ENCODE peak calls at places on chromosomes 13 and 19, in five cellular contexts. Z, C, T, A and N are unnamed samples. For H3K36me3, the result is how much of the 10 kb centered on the place peaks cover.

GRCh38 chr19:9673912-9674668 is 810 bp downstream of the ZNF562 start:
- DNase-seq in A (peak), C (no peak), Z (no peak), T (no peak), N (peak)

GRCh38 chr13:74187564-74187963 is 53.4 kb upstream of the KLF12 start:
- DNase-seq in T (no peak), C (no peak), A (peak), Z (no peak), N (peak)

GRCh38 chr19:43438291-43439162 is 23.8 kb downstream of the TEX101 start:
- DNase-seq in T (peak), A (peak), Z (peak), C (peak), N (peak)

GRCh38 chr19:15788594-15789270 is 1.3 kb downstream of the OR10H5 start:
- DNase-seq in A (no peak), T (no peak), Z (no peak), C (no peak), N (no peak)

GRCh38 chr13:41458187-41458938 is 1.0 kb downstream of the RGCC start:
- DNase-seq in C (no peak), T (no peak), A (peak), Z (no peak), N (peak)

GRCh38 chr13:77800219-77800618 is 102.7 kb downstream of the SLAIN1 start:
- DNase-seq in T (no peak), Z (no peak), A (no peak), C (no peak), N (no peak)

GRCh38 chr19:50458396-50459066 is 17.8 kb upstream of the EMC10 start:
- DNase-seq in C (no peak), Z (no peak), A (no peak), T (no peak), N (no peak)

GRCh38 chr19:18119243-18120105 is 21.9 kb downstream of the MAST3 start:
- DNase-seq in T (no peak), Z (no peak), C (no peak), A (no peak), N (no peak)

GRCh38 chr13:26503826-26504594 is 53.5 kb upstream of the WASF3 start:
- DNase-seq in T (no peak), Z (no peak), C (no peak), A (no peak), N (no peak)

GRCh38 chr13:52701728-52702480 is 37.7 kb downstream of the CNMD start:
- DNase-seq in Z (no peak), T (no peak), A (no peak), C (no peak), N (no peak)

GRCh38 chr13:103190841-103191240 is 124.6 kb upstream of the SLC10A2 start:
- DNase-seq in C (no peak), A (no peak), Z (no peak), T (no peak), N (no peak)

GRCh38 chr13:108993346-108993745 is 363.9 kb downstream of the MYO16 start:
- DNase-seq in C (no peak), A (no peak), Z (no peak), T (no peak), N (peak)

GRCh38 chr19:18737337-18737953 is 53.7 kb downstream of the COMP start:
- DNase-seq in Z (no peak), A (no peak), T (no peak), C (no peak), N (no peak)

DNA sequence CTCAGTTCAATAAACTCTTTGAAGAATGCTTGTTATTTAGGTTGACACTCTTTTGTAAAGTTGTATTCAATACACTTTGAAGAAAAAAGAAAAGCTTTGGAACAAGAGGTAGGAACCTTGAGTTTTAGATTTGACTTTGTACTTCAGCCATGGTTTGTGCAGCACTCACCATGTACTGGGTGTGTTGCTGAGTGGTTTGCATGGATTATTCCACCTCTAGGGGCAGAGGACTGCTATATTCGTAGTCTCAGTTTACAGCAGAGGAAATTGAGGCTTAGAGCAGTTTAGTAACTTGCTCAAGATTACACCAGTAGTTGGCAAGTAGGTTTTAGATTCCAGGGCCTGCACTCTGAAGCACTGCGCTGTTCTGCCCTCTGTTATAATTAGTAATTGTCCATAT is 68.8 kb downstream of the DNAJC3 start:
- DNase-seq in C (no peak), T (no peak), Z (no peak), A (no peak), N (no peak)
- TF ChIP-seq CTCF in C (no peak), T (no peak), Z (no peak), A (peak), N (peak)

GRCh38 chr19:41305923-41306322 is 4.0 kb upstream of the CCDC97 start:
- DNase-seq in T (no peak), C (no peak), Z (no peak), A (no peak), N (no peak)
- H3K4me3 ChIP-seq in T (no peak), C (no peak), Z (no peak), A (no peak), N (no peak)

GRCh38 chr13:98385591-98385990 is 191.3 kb downstream of the STK24 start:
- DNase-seq in T (no peak), A (no peak), Z (no peak), C (no peak), N (no peak)
- H3K36me3 ChIP-seq in T (under half), A (under half), Z (under half), C (under half), N (under half)

DNA sequence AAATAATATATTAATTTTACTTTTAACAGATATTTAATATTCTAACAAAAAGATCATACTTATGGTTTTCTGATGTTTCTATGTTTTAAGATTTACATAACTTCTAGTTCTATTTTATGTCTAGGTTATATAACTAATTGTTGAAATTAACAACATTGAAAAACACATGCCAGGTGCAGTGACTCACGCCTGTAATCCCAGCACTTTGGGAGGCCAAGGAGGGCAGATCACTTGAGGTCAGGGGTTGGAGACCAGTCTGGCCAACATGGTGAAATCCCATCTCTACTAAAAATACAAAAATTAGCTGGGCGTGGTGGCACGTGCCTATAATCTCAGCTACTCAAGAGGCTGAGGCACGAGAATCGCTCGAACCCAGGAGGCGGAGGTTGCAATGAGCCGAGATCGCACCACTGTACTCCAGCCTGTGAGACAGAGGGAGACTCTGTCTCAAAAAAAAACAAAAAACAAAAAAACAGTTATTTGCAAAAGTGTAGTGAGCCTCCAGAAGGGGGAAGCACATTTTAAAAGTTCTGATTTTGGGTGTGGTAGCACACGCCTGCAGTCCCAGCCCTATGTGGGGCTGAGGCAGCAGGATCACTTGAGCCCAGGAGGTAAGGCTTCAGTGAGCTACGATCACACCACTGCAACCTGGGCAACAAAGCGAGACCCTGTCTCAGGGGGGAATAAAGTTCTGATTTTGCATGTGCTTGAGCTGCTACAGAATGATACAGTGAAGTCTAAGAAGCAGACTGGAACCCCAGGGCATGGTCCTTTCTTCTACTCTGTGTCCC is 18.6 kb downstream of the MIPEP start:
- DNase-seq in Z (no peak), A (peak), T (no peak), C (no peak), N (no peak)
- TF ChIP-seq CTCF in Z (no peak), A (no peak), T (no peak), C (no peak), N (no peak)

GRCh38 chr13:50512602-50513527 is 330.6 kb downstream of the DLEU7 start:
- DNase-seq in Z (peak), A (peak), T (peak), C (peak), N (no peak)
- H3K4me3 ChIP-seq in Z (peak), A (peak), T (peak), C (no peak), N (no peak)